ENCODE peak calls at places on chromosomes 5 and 9, in six cellular contexts. W is astrocyte; N is stimulated activated CD8-positive, alpha-beta memory T cell treated with anti-CD3 and anti-CD28 coated beads, Interleukin-7, amount 100 ng/mL, for 1 hour; A is iris pigment epithelial cell; Z is cardiac fibroblast; M is T-helper 2 cell. F is an unnamed sample.

GRCh38 chr5:24492231-24492630 is 152.5 kb downstream of the CDH10 start:
- DNase-seq in N (no peak), W (no peak), A (no peak), M (no peak), Z (no peak), F (no peak)

GRCh38 chr9:20728493-20729220 is 44.6 kb downstream of the FOCAD start:
- DNase-seq in M (no peak), Z (peak), W (peak), N (no peak), A (peak), F (no peak)

GRCh38 chr9:90189306-90189705 is 453.3 kb downstream of the DIRAS2 start:
- DNase-seq in A (no peak), W (no peak), Z (no peak), N (no peak), M (no peak), F (no peak)

GRCh38 chr9:117116084-117116483 is 298.8 kb downstream of the ASTN2 start:
- DNase-seq in Z (no peak), M (no peak), A (peak), W (no peak), N (no peak), F (no peak)

GRCh38 chr5:97365173-97365845 is 182.3 kb upstream of the RIOK2 start:
- DNase-seq in N (no peak), W (no peak), A (no peak), M (no peak), Z (no peak), F (no peak)

GRCh38 chr5:1833264-1834021 is 32.2 kb downstream of the NDUFS6 start:
- DNase-seq in W (no peak), N (no peak), A (no peak), Z (no peak), M (no peak), F (no peak)

GRCh38 chr5:180792965-180793287 is 9.7 kb downstream of the MGAT1 start:
- DNase-seq in Z (no peak), W (no peak), A (no peak), M (no peak), N (no peak), F (no peak)

GRCh38 chr9:25418974-25419373 is 259.3 kb downstream of the TUSC1 start:
- DNase-seq in Z (peak), N (no peak), A (peak), W (no peak), M (no peak), F (no peak)

GRCh38 chr5:23977996-23978395 is 470.6 kb downstream of the PRDM9 start:
- DNase-seq in N (no peak), M (no peak), W (no peak), Z (peak), A (no peak), F (no peak)

GRCh38 chr9:76512826-76513225 is 53.8 kb downstream of the GCNT1 start:
- DNase-seq in N (no peak), Z (peak), W (peak), A (peak), M (no peak), F (peak)

GRCh38 chr5:167346461-167346860 is 945.0 kb upstream of the WWC1 start:
- DNase-seq in Z (no peak), A (no peak), M (no peak), N (no peak), W (no peak), F (no peak)

GRCh38 chr9:37454238-37454637 is 11.0 kb downstream of the ZBTB5 start:
- DNase-seq in W (no peak), M (no peak), N (no peak), A (peak), Z (no peak), F (no peak)